ENCODE peak calls at places on chromosome 3, in four cellular contexts. Y is PC-9, N is Panc1, R is GM23248. Q is an unnamed sample.

GRCh38 chr3:155386817-155387403 is 93.4 kb upstream of the STRIT1 start:
- DNase-seq in Y (no peak), N (no peak), R (no peak), Q (no peak)

GRCh38 chr3:126937533-126938432 is 45.1 kb upstream of the PLXNA1 start:
- DNase-seq in Y (no peak), N (no peak), R (no peak), Q (no peak)

GRCh38 chr3:109922898-109923297 is 585.6 kb upstream of the DPPA4 start:
- DNase-seq in Y (no peak), N (no peak), R (no peak), Q (no peak)

GRCh38 chr3:69658514-69658913 is 80.8 kb upstream of the MITF start:
- DNase-seq in Y (no peak), N (no peak), R (no peak), Q (no peak)

GRCh38 chr3:159672728-159673471 is 315.7 kb upstream of the IL12A start:
- DNase-seq in Y (no peak), N (no peak), R (peak; percentile 20), Q (no peak)

GRCh38 chr3:149969110-149969944 is 1.4 kb downstream of the PFN2 start:
- DNase-seq in Y (peak; percentile 77), N (no peak), R (peak; percentile 93), Q (peak; percentile 27)

GRCh38 chr3:73451276-73451973 is 173.3 kb downstream of the PDZRN3 start:
- DNase-seq in Y (no peak), N (no peak), R (no peak), Q (no peak)

GRCh38 chr3:153856932-153857331 is 264.3 kb upstream of the ARHGEF26 start:
- DNase-seq in Y (no peak), N (no peak), R (no peak), Q (no peak)

GRCh38 chr3:193446975-193447602 is 68.5 kb upstream of the ATP13A5 start:
- DNase-seq in Y (peak; percentile 17), N (no peak), R (no peak), Q (no peak)

GRCh38 chr3:4986175-4986610 is 7.0 kb downstream of the BHLHE40 start:
- DNase-seq in Y (peak; percentile 58), N (no peak), R (no peak), Q (no peak)

GRCh38 chr3:167750273-167750971 is 14.9 kb downstream of the SERPINI1 start:
- DNase-seq in Y (no peak), N (no peak), R (no peak), Q (no peak)

GRCh38 chr3:19899264-19899663 is 34.8 kb downstream of the EFHB start:
- DNase-seq in Y (no peak), N (no peak), R (no peak), Q (no peak)

GRCh38 chr3:19901337-19901736 is 32.7 kb downstream of the EFHB start:
- DNase-seq in Y (no peak), N (no peak), R (peak; percentile 2), Q (no peak)

GRCh38 chr3:19903649-19904048 is 30.4 kb downstream of the EFHB start:
- DNase-seq in Y (no peak), N (no peak), R (no peak), Q (no peak)

GRCh38 chr3:19901918-19902317 is 32.1 kb downstream of the EFHB start:
- DNase-seq in Y (peak; percentile 40), N (no peak), R (peak; percentile 5), Q (peak; percentile 84)

GRCh38 chr3:19898725-19899124 is 35.3 kb downstream of the EFHB start:
- DNase-seq in Y (no peak), N (no peak), R (no peak), Q (no peak)
- H3K27ac ChIP-seq in Y (no peak overlapping the region), N (no peak overlapping the region), R (no peak overlapping the region), Q (no peak overlapping the region)

GRCh38 chr3:53161345-53161819 is 373 bp downstream of the PRKCD start:
- DNase-seq in Y (no peak), N (no peak), R (peak; percentile 54), Q (no peak)

GRCh38 chr3:53160335-53160659 is 712 bp upstream of the PRKCD start:
- DNase-seq in Y (no peak), N (no peak), R (no peak), Q (no peak)

GRCh38 chr3:53161820-53162671 is 1.0 kb downstream of the PRKCD start:
- DNase-seq in Y (no peak), N (no peak), R (peak; percentile 65), Q (no peak)

GRCh38 chr3:53159415-53160135 is 1.4 kb upstream of the PRKCD start:
- DNase-seq in Y (no peak), N (no peak), R (no peak), Q (no peak)

GRCh38 chr3:53160660-53161344 is at the start of gene PRKCD:
- DNase-seq in Y (peak; percentile 60), N (peak; percentile 5), R (peak; percentile 92), Q (no peak)
- H3K27ac ChIP-seq in Y (no peak within 1 kb of the TSS), N (peak within 1 kb of the TSS; percentile 66), R (no peak within 1 kb of the TSS), Q (peak within 1 kb of the TSS; percentile 62)

GRCh38 chr3:169528289-169528688 is 135.2 kb downstream of the MECOM start:
- DNase-seq in Y (no peak), N (no peak), R (peak; percentile 10), Q (no peak)
- H3K27ac ChIP-seq in Y (no peak overlapping the region), N (no peak overlapping the region), R (no peak overlapping the region), Q (no peak overlapping the region)

GRCh38 chr3:16203671-16204629 is 29.5 kb downstream of the GALNT15 start:
- DNase-seq in Y (peak; percentile 44), N (no peak), R (no peak), Q (no peak)
- H3K27ac ChIP-seq in Y (no peak overlapping the region), N (no peak overlapping the region), R (no peak overlapping the region), Q (peak overlapping the region; percentile 69)

GRCh38 chr3:42851228-42851834 is 24.3 kb downstream of the CYP8B1 start:
- DNase-seq in Y (no peak), N (no peak), R (no peak), Q (no peak)

GRCh38 chr3:42853056-42853455 is 22.6 kb downstream of the CYP8B1 start:
- DNase-seq in Y (no peak), N (no peak), R (no peak), Q (no peak)

GRCh38 chr3:42850263-42850662 is 25.4 kb downstream of the CYP8B1 start:
- DNase-seq in Y (no peak), N (no peak), R (no peak), Q (no peak)

GRCh38 chr3:42853739-42854302 is 21.9 kb downstream of the CYP8B1 start:
- DNase-seq in Y (no peak), N (no peak), R (no peak), Q (no peak)

GRCh38 chr3:42852443-42852842 is 23.2 kb downstream of the CYP8B1 start:
- DNase-seq in Y (no peak), N (no peak), R (peak; percentile 37), Q (no peak)
- H3K27ac ChIP-seq in Y (no peak overlapping the region), N (no peak overlapping the region), R (no peak overlapping the region), Q (no peak overlapping the region)

GRCh38 chr3:171256445-171257250 is 203.6 kb downstream of the TNIK start:
- DNase-seq in Y (no peak), N (no peak), R (peak; percentile 59), Q (no peak)
- H3K27ac ChIP-seq in Y (no peak overlapping the region), N (no peak overlapping the region), R (peak overlapping the region; percentile 37), Q (no peak overlapping the region)

GRCh38 chr3:101898062-101898461 is 48.7 kb downstream of the NFKBIZ start:
- DNase-seq in Y (no peak), N (no peak), R (no peak), Q (no peak)
- H3K27ac ChIP-seq in Y (no peak overlapping the region), N (no peak overlapping the region), R (no peak overlapping the region), Q (no peak overlapping the region)

GRCh38 chr3:52176188-52176752 is 21.7 kb upstream of the ALAS1 start:
- DNase-seq in Y (no peak), N (no peak), R (no peak), Q (no peak)
- H3K27ac ChIP-seq in Y (no peak overlapping the region), N (no peak overlapping the region), R (no peak overlapping the region), Q (no peak overlapping the region)

DNA sequence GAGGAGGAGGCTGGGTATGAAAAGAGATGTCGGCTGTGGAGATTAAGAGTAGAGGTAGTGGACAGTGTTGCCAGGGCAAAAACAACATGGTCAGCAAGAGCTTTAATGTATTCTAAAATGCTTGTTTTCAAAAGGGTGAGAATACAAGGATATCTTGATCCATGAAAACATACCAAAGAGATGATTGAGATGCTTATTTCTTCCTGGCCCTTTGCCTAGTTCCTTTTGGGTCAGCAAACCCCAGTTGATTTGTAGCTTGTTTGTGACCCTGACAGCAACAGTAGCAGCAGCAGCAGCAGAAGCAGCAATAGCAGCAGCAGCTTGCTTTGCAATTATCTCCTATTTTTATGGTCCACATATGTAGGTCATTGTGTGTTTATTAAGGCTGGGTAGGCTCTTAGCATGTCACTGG is 337.3 kb downstream of the LPP start:
- DNase-seq in Y (no peak), N (no peak), R (peak; percentile 46), Q (no peak)
- H3K27ac ChIP-seq in Y (no peak overlapping the region), N (no peak overlapping the region), R (peak overlapping the region; percentile 62), Q (no peak overlapping the region)

Q was measured in epithelial cell of prostate.